ENCODE peak calls at places on chromosomes 11 and 22, in six cellular contexts. B is SJSA1; P is naive thymus-derived CD4-positive, alpha-beta T cell; T is mammary epithelial cell; D is prostate gland; H is effector memory CD4-positive, alpha-beta T cell. Y is an unnamed sample. For H3K27me3, the result is how much of the 10 kb centered on the place peaks cover.

GRCh38 chr22:36415415-36416168 is 27.8 kb upstream of the MYH9 start:
- DNase-seq in T (no peak), B (no peak), P (no peak), D (no peak), H (no peak), Y (no peak)

GRCh38 chr11:122696662-122697061 is 41.1 kb downstream of the UBASH3B start:
- DNase-seq in H (peak), B (no peak), T (no peak), D (no peak), P (peak), Y (no peak)

GRCh38 chr11:119727523-119728081 is 1.4 kb downstream of the NECTIN1 start:
- DNase-seq in D (peak), T (no peak), B (no peak), P (peak), H (no peak), Y (peak)

GRCh38 chr11:126257764-126258163 is 10.9 kb downstream of the SRPRA start:
- DNase-seq in D (no peak), T (peak), B (no peak), P (no peak), H (no peak), Y (no peak)

GRCh38 chr11:73334244-73335203 is 26.4 kb downstream of the ARHGEF17 start:
- DNase-seq in H (no peak), P (no peak), T (peak), D (no peak), B (peak), Y (no peak)

GRCh38 chr11:116579857-116580727 is 192.7 kb downstream of the BUD13 start:
- DNase-seq in T (no peak), B (no peak), P (no peak), D (no peak), H (no peak), Y (no peak)

GRCh38 chr11:65366340-65366773 is 11.8 kb downstream of the TIGD3 start:
- DNase-seq in T (peak), H (no peak), B (no peak), P (peak), D (peak), Y (peak)

GRCh38 chr11:8699903-8700302 is 17.3 kb downstream of the RPL27A start:
- DNase-seq in B (peak), D (no peak), P (no peak), H (no peak), T (peak), Y (peak)

GRCh38 chr22:21714059-21714770 is 21.4 kb downstream of the YPEL1 start:
- DNase-seq in D (no peak), H (no peak), B (peak), T (no peak), P (no peak), Y (no peak)

GRCh38 chr11:111633756-111634362 is 31.6 kb downstream of the SIK2 start:
- DNase-seq in H (no peak), D (no peak), P (no peak), B (no peak), T (peak), Y (no peak)

GRCh38 chr11:17395978-17396377 is 7.5 kb upstream of the KCNJ11 start:
- DNase-seq in T (no peak), D (no peak), P (no peak), H (no peak), B (no peak), Y (no peak)

GRCh38 chr22:27572267-27572666 is 229.3 kb downstream of the MN1 start:
- DNase-seq in H (no peak), P (no peak), T (no peak), B (no peak), D (no peak), Y (no peak)

GRCh38 chr22:48827228-48827810 is 1000.4 kb downstream of the BRD1 start:
- DNase-seq in H (no peak), T (no peak), D (no peak), P (no peak), B (no peak), Y (no peak)

GRCh38 chr11:13116491-13116890 is 107.4 kb downstream of the RASSF10 start:
- DNase-seq in D (no peak), P (no peak), T (no peak), H (no peak), B (no peak), Y (no peak)

GRCh38 chr11:73383249-73384126 is 7.3 kb downstream of the RELT start:
- DNase-seq in P (no peak), D (no peak), B (no peak), H (no peak), T (no peak), Y (no peak)

GRCh38 chr11:128392259-128392658 is 195.1 kb downstream of the ETS1 start:
- DNase-seq in P (no peak), T (no peak), B (no peak), H (no peak), D (no peak), Y (no peak)

GRCh38 chr11:2746401-2747230 is 46.8 kb upstream of the KCNQ1OT1 start:
- DNase-seq in B (no peak), T (no peak), H (no peak), P (no peak), D (no peak), Y (no peak)
- H3K27me3 ChIP-seq in B (under half), T (under half), H (under half), P (under half), D (under half), Y (under half)

DNA sequence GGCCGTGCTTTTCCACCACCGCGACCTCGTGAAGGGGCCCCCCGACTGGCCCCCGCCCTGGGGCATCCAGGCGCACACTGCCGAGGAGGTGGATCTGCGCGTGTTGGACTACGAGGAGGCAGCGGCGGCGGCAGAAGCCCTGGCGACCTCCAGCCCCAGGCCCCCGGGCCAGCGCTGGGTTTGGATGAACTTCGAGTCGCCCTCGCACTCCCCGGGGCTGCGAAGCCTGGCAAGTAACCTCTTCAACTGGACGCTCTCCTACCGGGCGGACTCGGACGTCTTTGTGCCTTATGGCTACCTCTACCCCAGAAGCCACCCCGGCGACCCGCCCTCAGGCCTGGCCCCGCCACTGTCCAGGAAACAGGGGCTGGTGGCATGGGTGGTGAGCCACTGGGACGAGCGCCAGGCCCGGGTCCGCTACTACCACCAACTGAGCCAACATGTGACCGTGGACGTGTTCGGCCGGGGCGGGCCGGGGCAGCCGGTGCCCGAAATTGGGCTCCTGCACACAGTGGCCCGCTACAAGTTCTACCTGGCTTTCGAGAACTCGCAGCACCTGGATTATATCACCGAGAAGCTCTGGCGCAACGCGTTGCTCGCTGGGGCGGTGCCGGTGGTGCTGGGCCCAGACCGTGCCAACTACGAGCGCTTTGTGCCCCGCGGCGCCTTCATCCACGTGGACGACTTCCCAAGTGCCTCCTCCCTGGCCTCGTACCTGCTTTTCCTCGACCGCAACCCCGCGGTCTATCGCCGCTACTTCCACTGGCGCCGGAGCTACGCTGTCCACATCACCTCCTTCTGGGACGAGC is 1.3 kb downstream of the FUT4 start:
- DNase-seq in H (no peak), P (peak), D (peak), T (no peak), B (no peak), Y (peak)
- H3K27me3 ChIP-seq in H (under half), P (under half), D (under half), T (under half), B (under half), Y (under half)

GRCh38 chr22:40082184-40082583 is 87.4 kb downstream of the FAM83F start:
- DNase-seq in D (no peak), B (no peak), P (no peak), T (no peak), H (no peak), Y (no peak)

GRCh38 chr22:40081662-40082061 is 86.9 kb downstream of the FAM83F start:
- DNase-seq in T (no peak), D (no peak), H (no peak), P (no peak), B (no peak), Y (no peak)

GRCh38 chr22:40084246-40084645 is 89.5 kb downstream of the FAM83F start:
- DNase-seq in H (no peak), T (no peak), P (no peak), D (no peak), B (no peak), Y (no peak)

GRCh38 chr22:40088818-40089217 is 88.9 kb upstream of the TNRC6B start:
- DNase-seq in B (no peak), T (no peak), H (no peak), P (no peak), D (no peak), Y (no peak)

DNA sequence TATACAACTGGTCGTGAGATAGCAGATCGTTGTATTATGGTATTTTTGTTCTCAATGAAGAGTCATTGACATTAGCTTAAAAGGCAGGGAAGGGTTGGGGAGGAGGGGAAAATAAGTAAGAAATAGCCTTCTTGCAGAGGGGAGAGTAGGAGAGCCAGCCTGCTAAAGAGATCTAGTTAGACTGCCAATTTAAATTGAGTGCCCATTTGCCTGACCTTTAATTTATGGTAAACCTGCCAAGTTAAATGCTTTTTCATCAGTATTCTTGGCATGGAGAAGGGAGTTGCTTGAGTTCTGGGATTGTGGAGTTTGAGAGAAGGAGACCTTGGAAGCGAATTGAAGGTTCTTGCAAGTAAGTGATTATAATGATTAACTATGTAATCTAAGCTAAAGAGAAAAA is 89.0 kb downstream of the FAM83F start:
- DNase-seq in D (no peak), P (no peak), B (no peak), T (no peak), H (no peak), Y (no peak)
- H3K27me3 ChIP-seq in D (under half), P (under half), B (under half), T (under half), H (under half), Y (under half)

DNA sequence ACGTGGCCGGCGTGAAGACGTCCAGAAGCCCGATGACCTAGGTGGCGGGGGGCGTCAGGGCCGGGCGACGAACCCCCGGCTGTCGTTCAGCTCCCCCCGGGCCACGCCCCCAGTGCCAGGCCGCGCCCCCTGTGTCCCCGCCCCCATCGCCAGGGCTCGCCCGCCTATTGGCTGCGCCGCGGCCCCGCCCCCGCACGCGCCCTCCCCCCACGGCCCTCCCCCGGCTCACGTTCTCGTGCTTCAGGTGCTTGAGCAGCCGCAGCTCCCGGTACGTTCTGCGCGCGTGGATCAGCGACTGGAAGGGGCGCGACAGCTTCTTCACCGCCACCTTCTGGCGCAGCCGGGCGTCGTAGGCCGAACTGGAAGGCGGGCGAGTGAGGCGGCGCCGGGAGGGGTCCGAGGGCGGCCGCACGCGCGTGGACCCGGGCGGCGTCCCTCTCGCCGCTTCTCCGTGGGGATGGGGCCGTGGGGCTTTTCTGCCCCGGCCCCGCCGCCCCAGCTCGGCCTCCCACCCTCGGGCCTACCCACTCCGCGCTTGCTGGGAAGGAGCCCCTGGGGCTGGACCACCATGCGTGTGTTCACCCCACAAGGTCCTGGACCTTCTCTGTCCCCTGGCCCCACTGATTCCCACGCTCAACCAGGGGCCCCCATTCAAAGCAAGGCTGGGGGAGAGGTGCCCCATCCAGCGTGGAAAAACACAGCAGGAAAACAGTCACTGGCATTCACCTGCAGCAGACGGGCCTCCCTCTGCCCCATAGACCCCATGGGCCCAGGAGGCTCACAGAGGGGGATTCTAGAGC is 2.4 kb downstream of the MAPK11 start:
- DNase-seq in D (peak), T (peak), P (peak), H (peak), B (no peak), Y (no peak)
- H3K27me3 ChIP-seq in D (under half), T (under half), P (under half), H (under half), B (under half), Y (under half)

DNA sequence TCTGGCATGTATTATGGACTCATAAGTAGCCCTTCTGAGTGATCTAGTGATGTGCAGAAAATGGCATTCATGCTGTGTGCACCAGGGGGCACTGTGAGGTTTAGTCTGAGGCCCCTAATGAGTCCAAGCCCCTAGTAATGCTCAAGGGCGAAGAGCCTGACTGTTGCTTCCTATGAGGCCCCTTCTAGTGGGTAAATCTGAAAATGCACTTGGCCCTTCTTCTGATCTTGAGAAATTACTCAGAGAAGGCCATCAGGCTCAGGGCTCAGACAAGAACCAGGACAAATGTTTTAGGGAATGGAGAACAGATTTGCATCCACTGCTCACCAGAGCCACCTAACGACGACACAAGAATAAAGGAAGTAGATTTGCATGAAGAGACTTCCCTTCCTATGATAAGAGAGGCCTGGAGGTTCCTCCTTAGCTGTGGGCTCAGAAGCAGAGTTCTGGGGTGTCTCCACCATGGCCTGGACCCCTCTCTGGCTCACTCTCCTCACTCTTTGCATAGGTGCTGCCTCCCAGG is 75.8 kb downstream of the GGTLC2 start:
- DNase-seq in T (no peak), B (no peak), P (peak), H (no peak), D (no peak), Y (peak)
- H3K27me3 ChIP-seq in T (under half), B (under half), P (under half), H (under half), D (under half), Y (under half)

DNA sequence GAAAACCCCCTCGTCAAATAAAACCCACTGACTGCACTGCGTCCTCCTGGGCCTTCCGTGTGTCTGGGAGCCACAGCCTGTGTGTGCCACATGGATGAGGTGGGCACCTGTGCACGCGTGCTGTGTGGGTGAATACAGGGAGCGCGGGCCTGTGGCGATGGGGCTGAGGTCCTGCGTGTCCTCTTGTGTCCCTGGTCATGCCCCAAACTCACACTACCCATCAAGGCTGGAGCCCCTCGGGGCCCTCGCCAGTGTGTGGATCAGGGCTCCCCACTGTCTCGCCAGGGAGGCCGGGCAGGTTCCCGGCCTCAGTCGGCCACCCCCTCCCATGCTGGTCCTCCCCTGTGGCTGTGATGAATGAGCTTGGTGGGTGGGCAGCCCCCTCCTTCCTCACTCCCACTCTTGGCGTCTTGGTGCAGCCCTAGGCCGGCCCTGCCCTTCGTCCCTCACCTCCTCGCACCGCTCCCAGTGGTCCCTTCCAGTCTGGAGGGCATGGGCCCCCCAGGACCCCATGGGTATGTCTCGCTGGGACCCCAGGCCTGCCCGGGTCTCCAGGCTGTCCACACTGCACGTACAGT is 712 bp upstream of the CD151 start:
- DNase-seq in P (no peak), H (no peak), D (no peak), B (no peak), T (no peak), Y (no peak)
- H3K27me3 ChIP-seq in P (under half), H (half or more), D (under half), B (under half), T (under half), Y (under half)

DNA sequence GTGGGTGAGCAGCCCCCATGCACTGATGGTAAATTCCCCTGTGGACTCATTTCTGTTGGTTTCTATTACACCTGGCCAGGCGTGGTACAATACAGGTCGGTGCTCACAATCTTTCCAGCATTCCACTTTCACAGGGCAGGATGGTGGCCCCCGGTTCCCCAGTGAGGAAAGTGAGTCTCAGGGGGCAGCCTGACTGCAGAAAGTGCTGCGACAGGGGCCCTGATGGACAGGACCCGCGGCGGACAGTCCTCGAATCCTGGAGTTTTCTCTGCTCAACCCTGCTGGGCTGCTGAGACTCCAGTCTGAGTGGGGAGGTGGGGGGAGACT is 3.1 kb upstream of the PGGHG start:
- DNase-seq in P (no peak), D (no peak), H (no peak), T (no peak), B (no peak), Y (no peak)
- H3K27me3 ChIP-seq in P (under half), D (under half), H (under half), T (under half), B (under half), Y (under half)

GRCh38 chr22:50169181-50169759 is 1.3 kb upstream of the PANX2 start:
- DNase-seq in B (no peak), D (no peak), H (no peak), T (no peak), P (no peak), Y (no peak)
- H3K27me3 ChIP-seq in B (under half), D (under half), H (under half), T (under half), P (under half), Y (under half)